ENCODE peak calls at places on chromosomes 13 and 19, in five cellular contexts. O is mesendoderm, F is brain microvascular endothelial cell, T is cardiac muscle cell, A is breast epithelium. Q is an unnamed sample.
A peak's percentile ranks its signal among the peaks of the same experiment; 100 is the strongest.

GRCh38 chr13:106612688-106613087 is 44.8 kb upstream of the ARGLU1 start:
- DNase-seq in A (no peak), O (no peak), T (peak; percentile 88), F (peak; percentile 43), Q (no peak)

GRCh38 chr13:73708393-73708985 is 425.7 kb downstream of the KLF12 start:
- DNase-seq in O (peak; percentile 76), T (peak; percentile 84), A (no peak), F (peak; percentile 65), Q (peak; percentile 22)

GRCh38 chr19:45526143-45526542 is 18.9 kb downstream of the VASP start:
- DNase-seq in A (no peak), T (peak; percentile 70), O (peak; percentile 92), F (peak; percentile 53), Q (peak; percentile 95)

GRCh38 chr19:18002347-18002850 is 5.6 kb upstream of the ARRDC2 start:
- DNase-seq in A (no peak), F (no peak), T (no peak), O (no peak), Q (peak; percentile 46)

GRCh38 chr13:50080158-50080855 is 65.1 kb downstream of the KCNRG start:
- DNase-seq in A (no peak), O (peak; percentile 29), F (peak; percentile 42), T (peak; percentile 63), Q (no peak)

GRCh38 chr19:7916137-7916907 is 1.7 kb downstream of the TGFBR3L start:
- DNase-seq in A (no peak), T (no peak), O (peak; percentile 29), F (no peak), Q (peak; percentile 90)

GRCh38 chr19:30784850-30785459 is 412.8 kb downstream of the ZNF536 start:
- DNase-seq in T (peak; percentile 50), A (no peak), F (peak; percentile 12), O (peak; percentile 84), Q (peak; percentile 84)

GRCh38 chr13:98492335-98493034 is 84.4 kb downstream of the STK24 start:
- DNase-seq in T (peak; percentile 39), A (no peak), F (no peak), O (no peak), Q (peak; percentile 75)

GRCh38 chr19:30222993-30223865 is 149.0 kb upstream of the ZNF536 start:
- DNase-seq in T (no peak), F (no peak), O (peak; percentile 48), A (no peak), Q (peak; percentile 80)

GRCh38 chr13:20475927-20476691 is 49.5 kb downstream of the CRYL1 start:
- DNase-seq in F (no peak), T (no peak), A (no peak), O (peak; percentile 21), Q (peak; percentile 63)

GRCh38 chr13:112928958-112929777 is 39.8 kb upstream of the MCF2L start:
- DNase-seq in O (peak; percentile 29), A (no peak), F (peak; percentile 10), T (peak; percentile 61), Q (no peak)

GRCh38 chr19:4374451-4375163 is 25.7 kb downstream of the SH3GL1 start:
- DNase-seq in O (peak; percentile 73), A (no peak), T (peak; percentile 84), F (peak; percentile 63), Q (peak; percentile 56)
- H3K4me3 ChIP-seq in O (no peak overlapping the region), A (no peak overlapping the region), T (no peak overlapping the region), F (no peak overlapping the region), Q (no peak overlapping the region)

DNA sequence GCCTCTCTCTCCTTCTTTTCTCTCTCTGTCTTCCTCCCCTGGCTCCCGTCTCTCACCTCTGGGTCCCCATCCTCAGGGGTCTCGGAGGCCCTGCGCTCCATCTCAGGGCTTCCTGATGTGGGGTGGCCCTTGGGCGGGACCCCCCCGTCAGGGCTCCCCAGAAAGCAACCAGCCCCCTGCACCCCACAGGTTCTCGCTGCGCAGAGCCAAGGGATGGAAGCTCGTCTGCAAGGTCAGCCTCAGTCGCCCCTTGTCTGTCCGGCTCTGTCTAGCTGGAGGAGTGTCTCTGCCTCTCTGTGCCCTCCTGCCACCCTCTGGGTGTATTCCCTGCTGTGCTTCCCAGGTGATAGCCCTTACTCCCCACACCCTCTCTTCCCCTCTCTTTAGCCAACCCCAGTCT is at the start of gene SBK3:
- DNase-seq in A (no peak), F (no peak), T (no peak), O (no peak), Q (peak; percentile 36)
- H3K4me3 ChIP-seq in A (no peak within 1 kb of the TSS), F (no peak within 1 kb of the TSS), T (no peak within 1 kb of the TSS), O (no peak within 1 kb of the TSS), Q (no peak within 1 kb of the TSS)

DNA sequence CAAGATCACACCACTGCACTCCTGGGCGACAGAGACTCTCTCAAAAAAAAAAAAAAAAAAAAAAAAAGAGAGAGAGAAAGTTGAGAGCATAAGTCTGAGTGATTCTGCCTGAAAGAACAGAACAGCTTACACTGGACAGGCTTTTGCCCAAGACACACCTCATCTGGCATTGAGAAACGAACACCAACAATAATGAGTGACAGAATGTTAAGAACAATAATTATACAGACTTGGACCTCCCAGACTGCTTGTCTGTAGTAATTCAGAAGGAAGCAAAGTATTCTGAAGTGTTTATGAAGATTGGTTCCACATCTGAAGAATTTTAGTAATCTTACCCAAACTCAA is 20.0 kb downstream of the ABCC4 start:
- DNase-seq in A (no peak), F (no peak), T (no peak), O (no peak), Q (no peak)
- H3K4me3 ChIP-seq in A (no peak overlapping the region), F (no peak overlapping the region), T (no peak overlapping the region), O (no peak overlapping the region), Q (no peak overlapping the region)

GRCh38 chr13:101915755-101916107 is 463.3 kb downstream of the ITGBL1 start:
- DNase-seq in F (no peak), T (no peak), O (no peak), A (no peak), Q (peak; percentile 44)
- H3K4me3 ChIP-seq in F (no peak overlapping the region), T (no peak overlapping the region), O (no peak overlapping the region), A (no peak overlapping the region), Q (peak overlapping the region; percentile 54)